ENCODE peak calls at places on chromosome 11, in four cellular contexts. Y is H9, O is neuronal stem cell, T is mesenchymal stem cell. C is an unnamed sample.

GRCh38 chr11:45217991-45218390 is 68.2 kb downstream of the SYT13 start:
- DNase-seq in O (no peak), T (no peak), Y (no peak), C (peak)

GRCh38 chr11:76690736-76691135 is 20.2 kb upstream of the LRRC32 start:
- DNase-seq in Y (no peak), T (peak), O (no peak), C (peak)

GRCh38 chr11:69475866-69476714 is 5.4 kb upstream of the LINC01488 start:
- DNase-seq in O (no peak), T (no peak), Y (peak), C (no peak)

GRCh38 chr11:127789887-127790286 is 789.3 kb upstream of the KIRREL3 start:
- DNase-seq in Y (peak), T (peak), O (peak), C (peak)

GRCh38 chr11:79274636-79275315 is 166.1 kb downstream of the TENM4 start:
- DNase-seq in T (peak), Y (no peak), O (no peak), C (peak)

GRCh38 chr11:47980907-47981621 is 705 bp downstream of the PTPRJ start:
- DNase-seq in Y (peak), T (peak), O (peak), C (peak)

GRCh38 chr11:10303558-10304363 is 1.1 kb upstream of the ADM start:
- DNase-seq in T (peak), O (no peak), Y (peak), C (peak)

GRCh38 chr11:27171391-27171790 is 130.8 kb downstream of the BBOX1 start:
- DNase-seq in T (no peak), Y (no peak), O (no peak), C (peak)

GRCh38 chr11:43810929-43811596 is 69.6 kb upstream of the ALKBH3 start:
- DNase-seq in O (no peak), Y (no peak), T (no peak), C (no peak)

GRCh38 chr11:93570759-93571413 is 27.7 kb upstream of the SMCO4 start:
- DNase-seq in T (peak), O (no peak), Y (no peak), C (peak)

GRCh38 chr11:69071086-69071800 is 22.5 kb downstream of the TPCN2 start:
- DNase-seq in Y (no peak), O (no peak), T (no peak), C (no peak)

GRCh38 chr11:38252620-38253019 is 1654.6 kb upstream of the RAG2 start:
- DNase-seq in T (no peak), O (no peak), Y (no peak), C (no peak)

GRCh38 chr11:14854057-14854456 is 38.0 kb downstream of the CYP2R1 start:
- DNase-seq in Y (no peak), T (no peak), O (no peak), C (no peak)

GRCh38 chr11:33722579-33723234 is 13.5 kb downstream of the CD59 start:
- DNase-seq in Y (no peak), O (no peak), T (peak), C (peak)

GRCh38 chr11:124943731-124944130 is 7.9 kb upstream of the HEPACAM start:
- DNase-seq in T (no peak), O (no peak), Y (no peak), C (no peak)

GRCh38 chr11:123305601-123306000 is 110.6 kb upstream of the CLMP start:
- DNase-seq in Y (no peak), O (no peak), T (no peak), C (no peak)

GRCh38 chr11:123306531-123306930 is 111.5 kb upstream of the CLMP start:
- DNase-seq in Y (no peak), O (no peak), T (no peak), C (no peak)

GRCh38 chr11:123308077-123308476 is 113.0 kb upstream of the CLMP start:
- DNase-seq in Y (no peak), T (peak), O (no peak), C (peak)

GRCh38 chr11:123304828-123305530 is 109.9 kb upstream of the CLMP start:
- DNase-seq in O (no peak), Y (no peak), T (no peak), C (no peak)

GRCh38 chr11:123307276-123307675 is 112.2 kb upstream of the CLMP start:
- DNase-seq in Y (no peak), T (no peak), O (no peak), C (no peak)
- H3K18ac ChIP-seq in Y (no peak), T (no peak), O (no peak), C (no peak)

GRCh38 chr11:7903940-7904339 is 27.1 kb downstream of the OR10A6 start:
- DNase-seq in T (no peak), Y (no peak), O (no peak), C (no peak)
- H3K18ac ChIP-seq in T (no peak), Y (no peak), O (no peak), C (no peak)

GRCh38 chr11:84069048-84069447 is 782.9 kb upstream of the CCDC90B start:
- DNase-seq in T (no peak), O (no peak), Y (no peak), C (no peak)
- H3K18ac ChIP-seq in T (no peak), O (no peak), Y (no peak), C (no peak)

GRCh38 chr11:117824571-117825537 is at the start of gene FXYD2:
- DNase-seq in Y (peak), O (no peak), T (peak), C (no peak)
- H3K18ac ChIP-seq in Y (no peak), O (peak), T (peak), C (no peak)

GRCh38 chr11:35036642-35037041 is 102.3 kb upstream of the CD44 start:
- DNase-seq in T (peak), Y (no peak), O (no peak), C (no peak)
- H3K18ac ChIP-seq in T (peak), Y (no peak), O (no peak), C (peak)

C was measured in IMR-90.